ENCODE peak calls at places on chromosomes 2 and 18, in four cellular contexts. B, T, C and N are unnamed samples.

GRCh38 chr18:26771524-26771923 is 94.0 kb downstream of the AQP4 start:
- DNase-seq in C (peak), T (no peak), B (no peak), N (no peak)

GRCh38 chr2:142944264-142944663 is 66.8 kb downstream of the KYNU start:
- DNase-seq in T (no peak), B (no peak), C (peak), N (no peak)

GRCh38 chr2:221096651-221097567 is 475.2 kb downstream of the EPHA4 start:
- DNase-seq in C (no peak), T (no peak), B (no peak), N (no peak)

GRCh38 chr2:231926761-231927565 is 767 bp upstream of the NPPC start:
- DNase-seq in C (peak), T (no peak), B (no peak), N (no peak)

GRCh38 chr18:3051718-3052410 is 38.9 kb upstream of the LPIN2 start:
- DNase-seq in B (no peak), T (no peak), C (peak), N (no peak)

GRCh38 chr2:27291865-27292264 is 9.6 kb downstream of the TRIM54 start:
- DNase-seq in T (no peak), B (no peak), C (no peak), N (no peak)

GRCh38 chr18:39348757-39349156 is 1783.2 kb upstream of the CELF4 start:
- DNase-seq in T (no peak), B (no peak), C (no peak), N (no peak)

GRCh38 chr2:37566517-37566961 is 104.9 kb downstream of the CDC42EP3 start:
- DNase-seq in T (no peak), B (no peak), C (no peak), N (no peak)

GRCh38 chr2:6865346-6866238 is at the start of gene CMPK2:
- DNase-seq in T (no peak), B (peak), C (peak), N (no peak)

GRCh38 chr2:121130301-121130850 is 154.6 kb downstream of the TFCP2L1 start:
- DNase-seq in T (no peak), B (no peak), C (no peak), N (no peak)

GRCh38 chr2:151200844-151201243 is 60.8 kb downstream of the RBM43 start:
- DNase-seq in T (no peak), C (no peak), B (no peak), N (no peak)

GRCh38 chr2:200744252-200744651 is 67.5 kb upstream of the BZW1 start:
- DNase-seq in B (no peak), T (no peak), C (no peak), N (no peak)

GRCh38 chr2:240323601-240324291 is 111.7 kb upstream of the GPC1 start:
- DNase-seq in C (no peak), B (no peak), T (no peak), N (no peak)

GRCh38 chr2:134420256-134420655 is 166.4 kb downstream of the MGAT5 start:
- DNase-seq in B (no peak), T (no peak), C (no peak), N (no peak)

GRCh38 chr2:172281648-172282576 is 145.5 kb upstream of the ITGA6 start:
- DNase-seq in B (no peak), C (peak), T (peak), N (no peak)